ENCODE peak calls at places on chromosomes 2 and 18, in four cellular contexts. One of them, this sample, is unnamed.

GRCh38 chr2:1511455-1511854 is 98.2 kb downstream of the TPO start:
- DNase-seq in GM12878: no peak
- DNase-seq in SK-N-SH: no peak
- DNase-seq in HepG2: no peak
- DNase-seq in this sample: no peak

GRCh38 chr2:232418466-232419244 is 12.0 kb downstream of the ALPG start:
- DNase-seq in GM12878: no peak
- DNase-seq in SK-N-SH: peak
- DNase-seq in HepG2: no peak
- DNase-seq in this sample: no peak

GRCh38 chr2:166494140-166494544 is at the start of gene SCN7A:
- DNase-seq in GM12878: no peak
- DNase-seq in SK-N-SH: peak
- DNase-seq in HepG2: no peak
- DNase-seq in this sample: no peak

GRCh38 chr2:27807476-27807875 is 36.0 kb downstream of the MRPL33 start:
- DNase-seq in GM12878: no peak
- DNase-seq in SK-N-SH: peak
- DNase-seq in HepG2: peak
- DNase-seq in this sample: no peak

GRCh38 chr18:22370414-22370813 is 47.3 kb downstream of the CTAGE1 start:
- DNase-seq in GM12878: no peak
- DNase-seq in SK-N-SH: no peak
- DNase-seq in HepG2: no peak
- DNase-seq in this sample: no peak

GRCh38 chr2:144812288-144812687 is 292.4 kb upstream of the ZEB2 start:
- DNase-seq in GM12878: no peak
- DNase-seq in SK-N-SH: no peak
- DNase-seq in HepG2: no peak
- DNase-seq in this sample: no peak

GRCh38 chr2:241967745-241968144 is 98.2 kb downstream of the RTP5 start:
- DNase-seq in GM12878: no peak
- DNase-seq in SK-N-SH: no peak
- DNase-seq in HepG2: no peak
- DNase-seq in this sample: no peak

GRCh38 chr18:24373331-24373730 is 24.3 kb downstream of the OSBPL1A start:
- DNase-seq in GM12878: no peak
- DNase-seq in SK-N-SH: no peak
- DNase-seq in HepG2: no peak
- DNase-seq in this sample: no peak

GRCh38 chr2:28895189-28895893 is 874 bp downstream of the WDR43 start:
- DNase-seq in GM12878: no peak
- DNase-seq in SK-N-SH: no peak
- DNase-seq in HepG2: peak
- DNase-seq in this sample: peak

GRCh38 chr2:70957838-70958237 is 20.6 kb upstream of the ANKRD53 start:
- DNase-seq in GM12878: no peak
- DNase-seq in SK-N-SH: no peak
- DNase-seq in HepG2: no peak
- DNase-seq in this sample: no peak

GRCh38 chr2:107635883-107636282 is 190.8 kb upstream of the RGPD4 start:
- DNase-seq in GM12878: no peak
- DNase-seq in SK-N-SH: no peak
- DNase-seq in HepG2: no peak
- DNase-seq in this sample: no peak

GRCh38 chr2:236548179-236548918 is 21.3 kb upstream of the ACKR3 start:
- DNase-seq in GM12878: no peak
- DNase-seq in SK-N-SH: no peak
- DNase-seq in HepG2: no peak
- DNase-seq in this sample: no peak

GRCh38 chr2:86695053-86695691 is 24.9 kb upstream of the RMND5A start:
- DNase-seq in GM12878: no peak
- DNase-seq in SK-N-SH: no peak
- DNase-seq in HepG2: peak
- DNase-seq in this sample: peak

GRCh38 chr18:6374340-6374739 is 40.4 kb downstream of the L3MBTL4 start:
- DNase-seq in GM12878: no peak
- DNase-seq in SK-N-SH: no peak
- DNase-seq in HepG2: peak
- DNase-seq in this sample: no peak

GRCh38 chr2:67879586-67880290 is 183.1 kb downstream of the C1D start:
- DNase-seq in GM12878: no peak
- DNase-seq in SK-N-SH: peak
- DNase-seq in HepG2: no peak
- DNase-seq in this sample: no peak

GRCh38 chr18:25289040-25289631 is 62.8 kb downstream of the ZNF521 start:
- DNase-seq in GM12878: no peak
- DNase-seq in SK-N-SH: no peak
- DNase-seq in HepG2: no peak
- DNase-seq in this sample: peak

GRCh38 chr2:242030226-242030575 is 160.7 kb downstream of the RTP5 start:
- DNase-seq in GM12878: no peak
- DNase-seq in SK-N-SH: no peak
- DNase-seq in HepG2: no peak
- DNase-seq in this sample: no peak

GRCh38 chr18:48026216-48026615 is 95.8 kb upstream of the SMAD2 start:
- DNase-seq in GM12878: no peak
- DNase-seq in SK-N-SH: no peak
- DNase-seq in HepG2: no peak
- DNase-seq in this sample: no peak

GRCh38 chr18:43271593-43272432 is 5.5 kb downstream of the SYT4 start:
- DNase-seq in GM12878: no peak
- DNase-seq in SK-N-SH: peak
- DNase-seq in HepG2: peak
- DNase-seq in this sample: peak

GRCh38 chr2:206229642-206230041 is 44.8 kb upstream of the ZDBF2 start:
- DNase-seq in GM12878: no peak
- DNase-seq in SK-N-SH: no peak
- DNase-seq in HepG2: no peak
- DNase-seq in this sample: no peak

GRCh38 chr18:45081579-45082181 is 401.0 kb downstream of the SETBP1 start:
- DNase-seq in GM12878: no peak
- DNase-seq in SK-N-SH: no peak
- DNase-seq in HepG2: no peak
- DNase-seq in this sample: no peak

GRCh38 chr2:70473101-70473722 is 80.4 kb downstream of the TGFA start:
- DNase-seq in GM12878: no peak
- DNase-seq in SK-N-SH: no peak
- DNase-seq in HepG2: no peak
- DNase-seq in this sample: no peak

GRCh38 chr2:3827673-3828575 is 124.5 kb downstream of the DCDC2C start:
- DNase-seq in GM12878: no peak
- DNase-seq in SK-N-SH: peak
- DNase-seq in HepG2: no peak
- DNase-seq in this sample: peak

GRCh38 chr2:170715932-170716777 is 1.0 kb downstream of the SP5 start:
- DNase-seq in GM12878: no peak
- DNase-seq in SK-N-SH: peak
- DNase-seq in HepG2: peak
- DNase-seq in this sample: no peak

GRCh38 chr2:170713280-170714155 is 1.6 kb upstream of the SP5 start:
- DNase-seq in GM12878: no peak
- DNase-seq in SK-N-SH: peak
- DNase-seq in HepG2: peak
- DNase-seq in this sample: no peak

GRCh38 chr2:170716851-170717598 is 1.9 kb downstream of the SP5 start:
- DNase-seq in GM12878: no peak
- DNase-seq in SK-N-SH: peak
- DNase-seq in HepG2: peak
- DNase-seq in this sample: peak

GRCh38 chr2:170714156-170715061 is 728 bp upstream of the SP5 start:
- DNase-seq in GM12878: no peak
- DNase-seq in SK-N-SH: peak
- DNase-seq in HepG2: no peak
- DNase-seq in this sample: peak

DNA sequence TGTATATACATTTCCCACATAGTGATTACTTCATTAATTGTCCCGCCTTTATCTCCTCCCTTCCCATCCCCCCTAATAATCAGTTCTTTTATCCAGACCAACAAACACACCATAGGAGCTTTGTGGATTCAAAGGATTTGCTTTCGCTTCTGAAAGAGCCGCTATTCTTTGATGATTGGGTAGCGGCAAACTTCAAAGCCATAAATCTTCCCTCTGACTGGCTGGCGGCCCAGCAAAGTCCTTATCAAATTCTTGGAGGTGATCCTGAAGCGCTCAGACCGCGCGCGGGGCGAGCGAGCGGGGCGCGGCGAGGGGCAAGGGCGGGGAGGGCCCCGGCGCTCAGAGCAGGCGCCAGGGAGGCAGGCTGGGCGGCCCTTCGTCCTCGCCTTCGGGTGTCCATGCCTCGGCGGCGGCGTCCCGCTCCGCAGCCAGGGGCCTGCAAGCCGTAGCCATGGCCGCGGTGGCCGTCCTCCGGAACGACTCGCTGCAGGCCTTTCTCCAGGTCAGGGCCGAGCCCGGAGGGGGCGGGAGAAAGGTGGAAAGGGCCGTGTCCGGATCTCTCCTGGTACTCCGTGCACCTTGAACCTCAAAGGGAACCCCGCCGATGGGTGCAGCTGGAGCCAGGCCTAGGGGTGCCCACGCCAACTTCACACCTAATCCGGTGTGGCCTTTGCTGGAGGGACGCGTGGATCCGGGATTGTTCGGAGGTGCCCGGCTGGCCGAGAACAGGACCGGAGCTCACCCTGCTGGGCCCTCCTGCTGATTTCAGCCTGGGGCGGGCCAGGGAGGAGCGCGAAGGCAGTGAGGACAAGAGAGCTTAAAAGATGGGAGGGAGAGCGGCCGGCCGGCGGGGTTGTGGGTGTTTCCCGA is at the start of gene SP5:
- DNase-seq in GM12878: no peak
- DNase-seq in SK-N-SH: peak
- DNase-seq in HepG2: peak
- DNase-seq in this sample: peak
- H3K4me2 ChIP-seq in GM12878: peak
- H3K4me2 ChIP-seq in SK-N-SH: peak
- H3K4me2 ChIP-seq in HepG2: peak
- H3K4me2 ChIP-seq in this sample: peak

GRCh38 chr2:162676515-162676914 is 162.1 kb downstream of the KCNH7 start:
- DNase-seq in GM12878: no peak
- DNase-seq in SK-N-SH: no peak
- DNase-seq in HepG2: no peak
- DNase-seq in this sample: no peak
- TF ChIP-seq REST in GM12878: peak
- TF ChIP-seq REST in SK-N-SH: no peak
- TF ChIP-seq REST in HepG2: no peak
- TF ChIP-seq REST in this sample: peak

GRCh38 chr2:160290590-160290989 is 90.5 kb upstream of the ITGB6 start:
- DNase-seq in GM12878: no peak
- DNase-seq in SK-N-SH: no peak
- DNase-seq in HepG2: no peak
- DNase-seq in this sample: no peak
- TF ChIP-seq PBX3 in GM12878: no peak
- TF ChIP-seq PBX3 in SK-N-SH: no peak
- TF ChIP-seq PBX3 in HepG2: no peak
- TF ChIP-seq PBX3 in this sample: no peak

DNA sequence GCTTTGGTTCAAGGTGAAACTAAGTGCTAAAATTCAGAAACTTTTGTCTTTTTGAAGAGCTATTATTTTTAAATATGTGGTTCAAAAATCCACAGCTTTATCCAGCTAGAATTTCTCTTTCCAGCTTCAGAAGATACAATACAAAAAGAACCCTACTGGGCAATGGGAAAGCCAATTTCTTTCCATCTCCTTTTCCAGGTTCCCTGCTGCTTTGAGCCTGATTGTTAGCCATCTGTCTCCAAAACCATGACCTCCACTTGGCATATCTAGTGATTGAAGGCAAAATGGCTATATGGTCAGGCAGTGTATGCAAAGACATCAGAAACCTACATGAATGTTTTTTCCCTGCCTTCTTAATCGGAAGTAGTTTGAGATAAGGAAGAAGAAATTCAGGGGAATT is 134.1 kb downstream of the KCNH7 start:
- DNase-seq in GM12878: no peak
- DNase-seq in SK-N-SH: no peak
- DNase-seq in HepG2: no peak
- DNase-seq in this sample: no peak
- H3K4me2 ChIP-seq in GM12878: no peak
- H3K4me2 ChIP-seq in SK-N-SH: no peak
- H3K4me2 ChIP-seq in HepG2: no peak
- H3K4me2 ChIP-seq in this sample: no peak

DNA sequence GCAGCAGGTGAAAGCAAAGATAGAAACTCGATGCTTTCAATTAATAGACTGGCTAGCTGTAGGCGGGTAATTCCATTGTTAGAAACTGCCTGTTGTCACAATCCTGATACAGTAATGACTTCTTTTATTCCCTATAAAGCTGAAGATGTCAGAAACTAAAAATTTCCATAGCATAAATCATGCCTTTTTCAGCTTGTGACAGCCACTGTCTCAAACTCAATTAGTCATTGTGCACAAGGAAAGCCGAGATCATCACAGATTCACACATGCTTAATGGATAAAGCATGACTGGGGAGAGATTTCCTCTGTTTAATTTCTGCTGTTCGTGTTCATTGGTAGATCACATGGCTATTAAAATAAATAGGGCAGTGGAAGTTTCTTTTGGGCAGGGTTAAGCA is 56.0 kb upstream of the CCDC85A start:
- DNase-seq in GM12878: no peak
- DNase-seq in SK-N-SH: no peak
- DNase-seq in HepG2: no peak
- DNase-seq in this sample: no peak
- TF ChIP-seq REST in GM12878: no peak
- TF ChIP-seq REST in SK-N-SH: no peak
- TF ChIP-seq REST in HepG2: no peak
- TF ChIP-seq REST in this sample: no peak